ENCODE peak calls at places on chromosomes 12 and 14, in eight cellular contexts. M is AG04449, P is mammary epithelial cell, A is AG04450, S is Panc1, D is NB4, N is colonic mucosa, H is heart right ventricle. K is an unnamed sample.

GRCh38 chr12:22473212-22473611 is 71.1 kb downstream of the C2CD5 start:
- DNase-seq in M (no peak), P (no peak), A (no peak), S (no peak), D (peak; percentile 24), N (no peak), H (no peak), K (peak; percentile 35)

GRCh38 chr14:24918822-24919221 is 131.1 kb downstream of the STXBP6 start:
- DNase-seq in M (no peak), P (no peak), A (no peak), S (no peak), D (no peak), N (no peak), H (no peak), K (no peak)

GRCh38 chr14:38409081-38409705 is 153.3 kb upstream of the CLEC14A start:
- DNase-seq in M (no peak), P (no peak), A (no peak), S (no peak), D (no peak), N (no peak), H (no peak), K (no peak)

GRCh38 chr14:94458558-94459200 is 6.1 kb upstream of the SERPINA11 start:
- DNase-seq in M (no peak), P (no peak), A (no peak), S (no peak), D (peak; percentile 52), N (no peak), H (no peak), K (no peak)

GRCh38 chr14:52121441-52121840 is 52.6 kb upstream of the NID2 start:
- DNase-seq in M (no peak), P (no peak), A (no peak), S (no peak), D (no peak), N (no peak), H (no peak), K (no peak)

GRCh38 chr12:42323856-42324255 is 2.0 kb downstream of the ZCRB1 start:
- DNase-seq in M (no peak), P (no peak), A (no peak), S (no peak), D (no peak), N (no peak), H (no peak), K (no peak)

GRCh38 chr14:84071061-84071460 is 1458.9 kb upstream of the FLRT2 start:
- DNase-seq in M (no peak), P (no peak), A (no peak), S (no peak), D (no peak), N (no peak), H (no peak), K (no peak)

GRCh38 chr12:52873513-52873831 is 24.7 kb upstream of the KRT78 start:
- DNase-seq in M (no peak), P (no peak), A (no peak), S (no peak), D (no peak), N (no peak), H (no peak), K (no peak)

GRCh38 chr14:88164906-88165534 is 158.0 kb downstream of the KCNK10 start:
- DNase-seq in M (no peak), P (no peak), A (no peak), S (no peak), D (no peak), N (no peak), H (no peak), K (peak; percentile 28)

GRCh38 chr14:56754966-56755365 is 55.3 kb downstream of the OTX2 start:
- DNase-seq in M (no peak), P (no peak), A (no peak), S (no peak), D (no peak), N (no peak), H (no peak), K (no peak)

GRCh38 chr12:53756300-53757094 is 4.7 kb upstream of the CISTR start:
- DNase-seq in M (no peak), P (no peak), A (no peak), S (no peak), D (peak; percentile 49), N (no peak), H (no peak), K (no peak)

GRCh38 chr12:105444050-105444808 is 113.7 kb downstream of the C12orf75 start:
- DNase-seq in M (no peak), P (no peak), A (no peak), S (no peak), D (no peak), N (peak; percentile 28), H (no peak), K (no peak)

GRCh38 chr14:103065861-103066260 is 8.5 kb upstream of the CDC42BPB start:
- DNase-seq in M (no peak), P (no peak), A (no peak), S (no peak), D (no peak), N (no peak), H (no peak), K (no peak)

GRCh38 chr14:60310086-60310684 is 61.2 kb downstream of the PPM1A start:
- DNase-seq in M (no peak), P (no peak), A (no peak), S (no peak), D (no peak), N (no peak), H (no peak), K (no peak)

GRCh38 chr12:77315407-77315806 is 250.0 kb upstream of the E2F7 start:
- DNase-seq in M (no peak), P (no peak), A (no peak), S (no peak), D (no peak), N (no peak), H (no peak), K (no peak)

DNA sequence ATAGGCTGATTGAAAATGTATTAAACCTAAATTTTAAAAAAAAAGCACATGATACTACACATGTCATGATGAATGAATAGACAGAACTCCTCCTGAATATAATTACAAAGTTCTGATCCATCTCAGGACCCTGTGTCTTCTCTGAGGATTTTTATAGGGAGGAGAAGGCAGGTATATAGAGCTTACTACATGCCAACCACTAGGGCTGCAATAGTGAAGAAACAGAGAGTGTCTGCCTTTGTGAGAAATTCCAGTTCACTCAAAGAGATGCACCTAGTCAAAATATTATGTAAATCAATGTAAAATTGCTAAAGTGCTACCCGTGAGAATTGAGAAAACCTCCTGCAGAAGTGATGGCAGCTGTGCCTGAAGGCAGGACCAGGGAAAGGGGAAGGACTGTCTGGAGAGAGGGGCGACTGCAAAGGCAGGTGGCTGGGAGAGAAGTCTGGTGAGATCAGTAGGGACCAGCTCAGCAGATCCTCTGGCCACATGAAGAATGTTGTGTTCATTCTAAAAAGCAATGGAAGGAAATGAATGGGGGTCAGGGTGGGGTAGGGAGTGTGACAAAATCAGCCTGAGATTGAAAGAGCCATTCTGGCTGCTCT is 15.1 kb downstream of the ABHD4 start:
- DNase-seq in M (no peak), P (no peak), A (no peak), S (no peak), D (no peak), N (peak; percentile 3), H (no peak), K (no peak)
- TF ChIP-seq CTCF in M (peak; percentile 21), P (peak; percentile 11), A (peak; percentile 38), S (no peak), D (no peak), N (no peak), H (no peak), K (no peak)

GRCh38 chr14:50045039-50045711 is 71.2 kb downstream of the VCPKMT start:
- DNase-seq in M (no peak), P (peak; percentile 62), A (peak; percentile 43), S (no peak), D (peak; percentile 91), N (peak; percentile 93), H (peak; percentile 71), K (peak; percentile 93)

GRCh38 chr14:50045837-50046236 is 70.5 kb downstream of the VCPKMT start:
- DNase-seq in M (no peak), P (no peak), A (no peak), S (no peak), D (no peak), N (no peak), H (no peak), K (no peak)

GRCh38 chr14:50047274-50047676 is 69.1 kb downstream of the VCPKMT start:
- DNase-seq in M (no peak), P (no peak), A (no peak), S (no peak), D (peak; percentile 93), N (peak; percentile 76), H (no peak), K (peak; percentile 93)

GRCh38 chr14:50041980-50042379 is 74.4 kb downstream of the VCPKMT start:
- DNase-seq in M (no peak), P (no peak), A (no peak), S (no peak), D (no peak), N (no peak), H (no peak), K (no peak)

GRCh38 chr14:50044040-50044651 is 72.2 kb downstream of the VCPKMT start:
- DNase-seq in M (no peak), P (no peak), A (no peak), S (no peak), D (no peak), N (no peak), H (no peak), K (peak; percentile 66)
- H3K4me3 ChIP-seq in M (no peak overlapping the region), P (no peak overlapping the region), A (no peak overlapping the region), S (no peak overlapping the region), D (no peak overlapping the region), N (no peak overlapping the region), H (no peak overlapping the region), K (peak overlapping the region; percentile 33)

DNA sequence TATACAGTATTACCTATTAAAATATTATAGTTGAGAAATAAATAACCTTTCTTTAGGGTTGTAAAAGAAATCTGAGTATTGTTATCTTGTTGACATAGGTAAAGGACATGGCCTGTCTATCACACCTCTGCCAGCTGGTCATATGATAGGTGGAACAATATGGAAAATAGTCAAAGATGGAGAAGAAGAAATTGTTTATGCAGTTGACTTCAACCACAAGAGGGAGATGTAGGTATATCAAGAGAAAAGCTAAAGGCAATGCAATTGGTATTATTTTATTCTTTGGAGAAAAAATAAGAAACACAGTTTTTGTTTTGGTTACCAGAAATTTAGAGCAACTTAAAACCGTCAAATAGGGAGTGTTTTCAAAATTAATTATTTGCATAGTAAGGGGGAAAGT is 13.5 kb downstream of the CPSF2 start:
- DNase-seq in M (no peak), P (peak; percentile 4), A (no peak), S (no peak), D (peak; percentile 27), N (no peak), H (no peak), K (peak; percentile 21)
- TF ChIP-seq CTCF in M (peak; percentile 33), P (peak; percentile 26), A (peak; percentile 67), S (peak; percentile 47), D (peak; percentile 26), N (peak; percentile 47), H (peak; percentile 54), K (peak; percentile 24)

DNA sequence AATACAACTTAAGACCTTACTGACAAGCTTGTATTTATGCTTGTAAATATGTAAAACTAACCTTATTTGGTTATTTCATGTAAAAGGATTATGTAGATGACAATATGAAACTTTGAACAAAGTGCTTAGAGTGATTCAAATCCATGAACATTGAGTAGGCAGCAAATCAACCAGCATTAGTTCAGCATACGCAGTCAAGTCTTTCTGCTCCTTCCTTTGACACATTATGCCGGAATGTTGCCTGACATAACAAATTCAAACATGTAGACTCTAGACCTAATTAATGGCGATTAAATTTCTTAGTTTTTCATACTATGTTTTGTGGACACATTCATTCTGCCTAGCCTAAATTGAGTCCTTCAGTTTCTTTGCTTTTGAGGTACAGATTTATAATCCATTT is 105.3 kb downstream of the FGD4 start:
- DNase-seq in M (no peak), P (peak; percentile 74), A (no peak), S (no peak), D (no peak), N (no peak), H (no peak), K (no peak)
- H3K4me3 ChIP-seq in M (no peak overlapping the region), P (no peak overlapping the region), A (no peak overlapping the region), S (no peak overlapping the region), D (peak overlapping the region; percentile 76), N (no peak overlapping the region), H (no peak overlapping the region), K (no peak overlapping the region)